ENCODE peak calls at places on chromosomes 12 and 14, in six cellular contexts. G is NCI-H2029; T is central memory CD8-positive, alpha-beta T cell; P is trophoblast cell; K is mesenteric fat pad; F is GDM1. R is an unnamed sample.

GRCh38 chr14:79016828-79017505 is 846.8 kb downstream of the NRXN3 start:
- DNase-seq in T (no peak), G (no peak), P (no peak), F (no peak), K (no peak), R (no peak)

GRCh38 chr12:132523576-132524331 is 33.8 kb downstream of the FBRSL1 start:
- DNase-seq in K (no peak), G (peak), F (peak), T (peak), P (peak), R (peak)

GRCh38 chr14:50666772-50667490 is 1.2 kb downstream of the SAV1 start:
- DNase-seq in G (peak), F (no peak), T (peak), K (no peak), P (peak), R (peak)

GRCh38 chr14:80637726-80638619 is 303.6 kb downstream of the CEP128 start:
- DNase-seq in F (no peak), K (no peak), G (no peak), P (peak), T (no peak), R (no peak)

GRCh38 chr12:69094606-69095216 is 144.7 kb upstream of the CPSF6 start:
- DNase-seq in P (no peak), T (no peak), K (no peak), F (no peak), G (no peak), R (no peak)

GRCh38 chr12:76503957-76504356 is 55.6 kb downstream of the OSBPL8 start:
- DNase-seq in F (no peak), T (no peak), G (no peak), K (no peak), P (no peak), R (no peak)

GRCh38 chr14:21454843-21455550 is 926 bp downstream of the CHD8 start:
- DNase-seq in T (no peak), F (no peak), K (no peak), P (peak), G (no peak), R (no peak)

GRCh38 chr12:116423053-116423452 is 136.1 kb upstream of the MAP1LC3B2 start:
- DNase-seq in P (peak), G (no peak), K (no peak), F (no peak), T (no peak), R (no peak)

GRCh38 chr12:84929486-84929885 is 16.9 kb upstream of the SLC6A15 start:
- DNase-seq in K (no peak), F (no peak), T (no peak), G (no peak), P (no peak), R (no peak)

GRCh38 chr12:57483466-57483865 is 3.8 kb upstream of the ARHGAP9 start:
- DNase-seq in G (no peak), P (peak), T (no peak), F (no peak), K (no peak), R (no peak)

GRCh38 chr14:26394114-26394855 is 203.5 kb downstream of the NOVA1 start:
- DNase-seq in G (peak), T (no peak), F (no peak), P (peak), K (no peak), R (no peak)

GRCh38 chr12:6471992-6472366 is 1.5 kb upstream of the VAMP1 start:
- DNase-seq in T (no peak), K (no peak), G (no peak), P (no peak), F (no peak), R (no peak)

GRCh38 chr12:29889737-29890136 is 106.0 kb upstream of the TMTC1 start:
- DNase-seq in P (no peak), G (peak), K (no peak), T (no peak), F (no peak), R (no peak)